ENCODE peak calls at places on chromosome 10, in six cellular contexts. A is body of pancreas, K is posterior vena cava, D is GM12891, S is transverse colon, J is germinal center. N is an unnamed sample.

GRCh38 chr10:109971640-109972039 is 36.1 kb upstream of the ADD3 start:
- DNase-seq in K (no peak), J (no peak), D (no peak), A (no peak), S (no peak), N (no peak)

GRCh38 chr10:74333174-74333573 is 182.2 kb downstream of the ADK start:
- DNase-seq in D (no peak), J (no peak), K (no peak), A (no peak), S (no peak), N (no peak)

GRCh38 chr10:114684085-114684821 is 26.2 kb upstream of the ABLIM1 start:
- DNase-seq in J (no peak), D (no peak), S (peak), K (peak), A (peak), N (no peak)

GRCh38 chr10:72107325-72108003 is 19.1 kb upstream of the SPOCK2 start:
- DNase-seq in A (no peak), J (no peak), K (no peak), S (no peak), D (no peak), N (peak)

GRCh38 chr10:117946525-117947070 is 100.1 kb downstream of the RAB11FIP2 start:
- DNase-seq in A (no peak), D (no peak), J (no peak), S (no peak), K (no peak), N (no peak)

GRCh38 chr10:43209064-43209455 is 57.8 kb downstream of the RASGEF1A start:
- DNase-seq in D (no peak), A (peak), K (peak), S (peak), J (no peak), N (no peak)

GRCh38 chr10:52424343-52424742 is 110.3 kb downstream of the DKK1 start:
- DNase-seq in S (no peak), A (no peak), J (no peak), K (no peak), D (no peak), N (no peak)

GRCh38 chr10:95864906-95865813 is 42.6 kb upstream of the CC2D2B start:
- DNase-seq in J (peak), A (peak), D (peak), K (no peak), S (peak), N (peak)

GRCh38 chr10:17006631-17007161 is 122.9 kb downstream of the CUBN start:
- DNase-seq in K (no peak), D (no peak), S (no peak), A (no peak), J (no peak), N (no peak)

GRCh38 chr10:24035761-24036160 is 173.2 kb upstream of the KIAA1217 start:
- DNase-seq in A (no peak), K (no peak), J (no peak), D (no peak), S (no peak), N (no peak)

GRCh38 chr10:79052311-79053080 is 16.3 kb upstream of the ZMIZ1 start:
- DNase-seq in J (peak), K (peak), D (no peak), A (peak), S (no peak), N (no peak)

GRCh38 chr10:78648256-78648860 is 420.4 kb upstream of the ZMIZ1 start:
- DNase-seq in J (no peak), D (no peak), A (no peak), K (no peak), S (no peak), N (no peak)

GRCh38 chr10:75773139-75773801 is 341.8 kb downstream of the LRMDA start:
- DNase-seq in D (no peak), J (no peak), S (no peak), A (peak), K (no peak), N (no peak)

GRCh38 chr10:24912214-24912613 is 40.2 kb downstream of the PRTFDC1 start:
- DNase-seq in A (no peak), D (no peak), J (no peak), S (no peak), K (no peak), N (no peak)

GRCh38 chr10:6877351-6878066 is 297.4 kb upstream of the PRKCQ start:
- DNase-seq in J (no peak), S (no peak), A (no peak), D (no peak), K (no peak), N (no peak)

GRCh38 chr10:12849351-12850181 is 151.9 kb downstream of the CCDC3 start:
- DNase-seq in S (no peak), K (no peak), D (no peak), A (no peak), J (no peak), N (no peak)

GRCh38 chr10:1253476-1254353 is 197.5 kb downstream of the WDR37 start:
- DNase-seq in S (no peak), K (peak), A (no peak), D (no peak), J (no peak), N (no peak)

N was measured in GM10248.